ENCODE peak calls at places on chromosomes 13 and 19, in four cellular contexts. V is SK-N-SH, E is K562, X is A549. F is an unnamed sample. For H3K9me3, the result is how much of the 10 kb centered on the place peaks cover.

GRCh38 chr13:32019612-32020233 is 11.9 kb upstream of the FRY start:
- DNase-seq in V (peak), E (peak), X (peak), F (peak)

GRCh38 chr13:46386996-46387851 is at the start of gene RUBCNL:
- DNase-seq in V (peak), E (peak), X (peak), F (no peak)

GRCh38 chr13:51034906-51035305 is 76.2 kb downstream of the C13orf42 start:
- DNase-seq in V (no peak), E (no peak), X (no peak), F (no peak)

GRCh38 chr13:51803422-51804294 is at the start of gene DHRS12:
- DNase-seq in V (peak), E (peak), X (peak), F (peak)

GRCh38 chr13:23899555-23899954 is 2.3 kb upstream of the C1QTNF9B start:
- DNase-seq in V (peak), E (no peak), X (peak), F (no peak)

GRCh38 chr19:48480151-48480475 is 10.9 kb downstream of the CYTH2 start:
- DNase-seq in V (no peak), E (no peak), X (no peak), F (no peak)

GRCh38 chr19:28705008-28705407 is 507.9 kb downstream of the UQCRFS1 start:
- DNase-seq in V (no peak), E (peak), X (peak), F (no peak)

GRCh38 chr19:38134538-38135149 is 89.4 kb downstream of the DPF1 start:
- DNase-seq in V (peak), E (peak), X (peak), F (no peak)

GRCh38 chr13:35475131-35475959 is 1.1 kb downstream of the MAB21L1 start:
- DNase-seq in V (peak), E (no peak), X (no peak), F (no peak)

GRCh38 chr13:51479199-51479523 is 26.3 kb upstream of the INTS6 start:
- DNase-seq in V (no peak), E (no peak), X (no peak), F (no peak)

GRCh38 chr19:45098521-45099464 is 5.8 kb downstream of the PPP1R37 start:
- DNase-seq in V (no peak), E (no peak), X (no peak), F (no peak)

GRCh38 chr19:40908981-40909380 is 26.9 kb upstream of the CYP2A7 start:
- DNase-seq in V (no peak), E (no peak), X (no peak), F (no peak)

GRCh38 chr13:100497394-100497793 is 91.2 kb downstream of the GGACT start:
- DNase-seq in V (no peak), E (no peak), X (no peak), F (no peak)

DNA sequence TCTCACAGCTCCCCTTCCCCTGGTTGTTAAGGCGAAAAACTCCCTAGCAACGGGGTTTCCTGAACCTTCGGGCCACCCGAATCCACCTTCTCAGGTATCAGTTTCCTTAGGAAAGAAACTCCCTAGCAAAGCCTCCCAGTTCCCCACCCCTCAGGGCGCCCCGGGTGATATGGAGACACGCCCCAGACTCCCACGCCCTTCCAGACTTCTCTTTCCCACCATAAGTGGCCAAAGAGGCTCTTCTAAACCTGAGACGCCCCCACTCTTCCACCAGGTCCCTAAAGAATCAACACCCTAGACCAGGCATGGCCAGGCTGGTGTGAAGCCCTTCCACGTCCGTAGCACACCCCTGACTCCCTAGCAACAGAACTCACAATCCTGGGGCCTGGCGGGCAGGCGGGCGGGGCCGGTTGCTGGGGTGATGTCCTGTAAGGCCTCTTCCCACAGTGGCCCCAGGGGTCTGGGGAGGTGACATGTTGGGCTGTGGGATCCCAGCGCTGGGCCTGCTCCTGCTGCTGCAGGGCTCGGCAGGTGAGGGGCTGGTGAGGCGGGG is at the start of gene TMEM190:
- DNase-seq in V (peak), E (peak), X (peak), F (no peak)
- TF ChIP-seq MAX in V (no peak), E (no peak), X (no peak), F (no peak)

GRCh38 chr19:11624064-11624463 is 26.8 kb downstream of the ZNF627 start:
- DNase-seq in V (no peak), E (no peak), X (no peak), F (no peak)

GRCh38 chr19:11626252-11626651 is 29.0 kb downstream of the ZNF627 start:
- DNase-seq in V (no peak), E (no peak), X (no peak), F (no peak)
- TF ChIP-seq RCOR1 in V (no peak), E (no peak), X (no peak), F (no peak)

GRCh38 chr19:50702870-50703829 is 16.5 kb downstream of the SHANK1 start:
- DNase-seq in V (no peak), E (no peak), X (no peak), F (no peak)
- H3K9me3 ChIP-seq in V (under half), E (under half), X (under half), F (under half)

GRCh38 chr19:18107235-18108083 is 9.9 kb downstream of the MAST3 start:
- DNase-seq in V (peak), E (no peak), X (no peak), F (no peak)
- TF ChIP-seq MAX in V (no peak), E (no peak), X (no peak), F (no peak)

GRCh38 chr19:23946569-23946968 is 31.9 kb downstream of the ZNF726 start:
- DNase-seq in V (no peak), E (no peak), X (no peak), F (no peak)
- TF ChIP-seq RCOR1 in V (no peak), E (no peak), X (no peak), F (no peak)

F was measured in GM12878.